ENCODE peak calls at places on chromosome 1, in five cellular contexts. One of them, this sample, is unnamed.

GRCh38 chr1:153447498-153448170 is 12.8 kb downstream of the S100A7 start:
- DNase-seq in astrocyte of the cerebellum: no peak
- DNase-seq in GM23338: no peak
- DNase-seq in left lung: no peak
- DNase-seq in B cell: no peak
- DNase-seq in this sample: no peak

GRCh38 chr1:235834620-235835019 is 32.1 kb downstream of the LYST start:
- DNase-seq in astrocyte of the cerebellum: no peak
- DNase-seq in GM23338: no peak
- DNase-seq in left lung: no peak
- DNase-seq in B cell: no peak
- DNase-seq in this sample: no peak

GRCh38 chr1:162204883-162205132 is 135.3 kb downstream of the NOS1AP start:
- DNase-seq in astrocyte of the cerebellum: no peak
- DNase-seq in GM23338: no peak
- DNase-seq in left lung: no peak
- DNase-seq in B cell: no peak
- DNase-seq in this sample: no peak

GRCh38 chr1:11862890-11863289 is 4.1 kb upstream of the NPPB start:
- DNase-seq in astrocyte of the cerebellum: no peak
- DNase-seq in GM23338: no peak
- DNase-seq in left lung: no peak
- DNase-seq in B cell: no peak
- DNase-seq in this sample: no peak

GRCh38 chr1:36365310-36365895 is 20.3 kb downstream of the STK40 start:
- DNase-seq in astrocyte of the cerebellum: no peak
- DNase-seq in GM23338: no peak
- DNase-seq in left lung: peak; percentile 64
- DNase-seq in B cell: no peak
- DNase-seq in this sample: no peak

GRCh38 chr1:160362168-160362941 is 4.5 kb upstream of the NHLH1 start:
- DNase-seq in astrocyte of the cerebellum: no peak
- DNase-seq in GM23338: peak; percentile 55
- DNase-seq in left lung: no peak
- DNase-seq in B cell: no peak
- DNase-seq in this sample: peak; percentile 56

GRCh38 chr1:52915855-52916220 is 5.7 kb downstream of the ECHDC2 start:
- DNase-seq in astrocyte of the cerebellum: no peak
- DNase-seq in GM23338: no peak
- DNase-seq in left lung: no peak
- DNase-seq in B cell: no peak
- DNase-seq in this sample: no peak

GRCh38 chr1:112393634-112393976 is 2.4 kb upstream of the CTTNBP2NL start:
- DNase-seq in astrocyte of the cerebellum: no peak
- DNase-seq in GM23338: no peak
- DNase-seq in left lung: no peak
- DNase-seq in B cell: no peak
- DNase-seq in this sample: no peak

GRCh38 chr1:97820470-97821188 is 100.2 kb downstream of the DPYD start:
- DNase-seq in astrocyte of the cerebellum: no peak
- DNase-seq in GM23338: peak; percentile 40
- DNase-seq in left lung: no peak
- DNase-seq in B cell: no peak
- DNase-seq in this sample: no peak

GRCh38 chr1:26824735-26825134 is 1.8 kb upstream of the ZDHHC18 start:
- DNase-seq in astrocyte of the cerebellum: no peak
- DNase-seq in GM23338: no peak
- DNase-seq in left lung: no peak
- DNase-seq in B cell: no peak
- DNase-seq in this sample: no peak

GRCh38 chr1:182952677-182953444 is at the start of gene SHCBP1L:
- DNase-seq in astrocyte of the cerebellum: no peak
- DNase-seq in GM23338: peak; percentile 62
- DNase-seq in left lung: no peak
- DNase-seq in B cell: peak; percentile 28
- DNase-seq in this sample: no peak

GRCh38 chr1:200535605-200536004 is 84.9 kb downstream of the KIF14 start:
- DNase-seq in astrocyte of the cerebellum: no peak
- DNase-seq in GM23338: peak; percentile 68
- DNase-seq in left lung: no peak
- DNase-seq in B cell: no peak
- DNase-seq in this sample: no peak

GRCh38 chr1:201724039-201724759 is 104.8 kb upstream of the IPO9 start:
- DNase-seq in astrocyte of the cerebellum: no peak
- DNase-seq in GM23338: no peak
- DNase-seq in left lung: no peak
- DNase-seq in B cell: no peak
- DNase-seq in this sample: no peak

GRCh38 chr1:171743014-171743870 is 1.4 kb upstream of the VAMP4 start:
- DNase-seq in astrocyte of the cerebellum: peak; percentile 41
- DNase-seq in GM23338: no peak
- DNase-seq in left lung: no peak
- DNase-seq in B cell: no peak
- DNase-seq in this sample: no peak

GRCh38 chr1:163137556-163138265 is 65.0 kb downstream of the RGS5 start:
- DNase-seq in astrocyte of the cerebellum: no peak
- DNase-seq in GM23338: no peak
- DNase-seq in left lung: no peak
- DNase-seq in B cell: no peak
- DNase-seq in this sample: no peak

GRCh38 chr1:108691128-108691885 is 803 bp upstream of the PRPF38B start:
- DNase-seq in astrocyte of the cerebellum: no peak
- DNase-seq in GM23338: no peak
- DNase-seq in left lung: no peak
- DNase-seq in B cell: no peak
- DNase-seq in this sample: no peak

GRCh38 chr1:24438423-24438901 is 22.9 kb downstream of the NIPAL3 start:
- DNase-seq in astrocyte of the cerebellum: no peak
- DNase-seq in GM23338: peak; percentile 29
- DNase-seq in left lung: no peak
- DNase-seq in B cell: no peak
- DNase-seq in this sample: no peak

GRCh38 chr1:9338354-9339250 is 45.9 kb downstream of the SPSB1 start:
- DNase-seq in astrocyte of the cerebellum: no peak
- DNase-seq in GM23338: no peak
- DNase-seq in left lung: no peak
- DNase-seq in B cell: no peak
- DNase-seq in this sample: no peak

GRCh38 chr1:53498555-53499142 is 39.5 kb downstream of the DMRTB1 start:
- DNase-seq in astrocyte of the cerebellum: no peak
- DNase-seq in GM23338: no peak
- DNase-seq in left lung: no peak
- DNase-seq in B cell: no peak
- DNase-seq in this sample: no peak

GRCh38 chr1:221714227-221715116 is 27.4 kb downstream of the DUSP10 start:
- DNase-seq in astrocyte of the cerebellum: no peak
- DNase-seq in GM23338: peak; percentile 8
- DNase-seq in left lung: no peak
- DNase-seq in B cell: no peak
- DNase-seq in this sample: no peak

GRCh38 chr1:160078392-160079195 is 2.7 kb upstream of the KCNJ9 start:
- DNase-seq in astrocyte of the cerebellum: no peak
- DNase-seq in GM23338: peak; percentile 75
- DNase-seq in left lung: no peak
- DNase-seq in B cell: peak; percentile 67
- DNase-seq in this sample: no peak

GRCh38 chr1:223212441-223212840 is 69.4 kb upstream of the TLR5 start:
- DNase-seq in astrocyte of the cerebellum: no peak
- DNase-seq in GM23338: no peak
- DNase-seq in left lung: no peak
- DNase-seq in B cell: no peak
- DNase-seq in this sample: no peak

GRCh38 chr1:37479255-37480124 is 5.1 kb downstream of the ZC3H12A start:
- DNase-seq in astrocyte of the cerebellum: no peak
- DNase-seq in GM23338: no peak
- DNase-seq in left lung: peak; percentile 95
- DNase-seq in B cell: peak; percentile 80
- DNase-seq in this sample: no peak

GRCh38 chr1:161427733-161428516 is 60.2 kb upstream of the CFAP126 start:
- DNase-seq in astrocyte of the cerebellum: no peak
- DNase-seq in GM23338: peak; percentile 73
- DNase-seq in left lung: no peak
- DNase-seq in B cell: no peak
- DNase-seq in this sample: peak; percentile 76

GRCh38 chr1:161726631-161727342 is 5.4 kb downstream of the FCRLB start:
- DNase-seq in astrocyte of the cerebellum: no peak
- DNase-seq in GM23338: peak; percentile 90
- DNase-seq in left lung: peak; percentile 88
- DNase-seq in B cell: peak; percentile 73
- DNase-seq in this sample: peak; percentile 91

GRCh38 chr1:47915677-47916353 is 81.4 kb downstream of the TRABD2B start:
- DNase-seq in astrocyte of the cerebellum: no peak
- DNase-seq in GM23338: peak; percentile 51
- DNase-seq in left lung: no peak
- DNase-seq in B cell: no peak
- DNase-seq in this sample: no peak

GRCh38 chr1:201007481-201007880 is 16.0 kb downstream of the KIF21B start:
- DNase-seq in astrocyte of the cerebellum: no peak
- DNase-seq in GM23338: no peak
- DNase-seq in left lung: no peak
- DNase-seq in B cell: no peak
- DNase-seq in this sample: no peak

GRCh38 chr1:75130312-75130677 is 3.9 kb upstream of the LHX8 start:
- DNase-seq in astrocyte of the cerebellum: no peak
- DNase-seq in GM23338: peak; percentile 70
- DNase-seq in left lung: no peak
- DNase-seq in B cell: no peak
- DNase-seq in this sample: peak; percentile 77

GRCh38 chr1:232789660-232790059 is 15.6 kb upstream of the MAP10 start:
- DNase-seq in astrocyte of the cerebellum: no peak
- DNase-seq in GM23338: no peak
- DNase-seq in left lung: no peak
- DNase-seq in B cell: no peak
- DNase-seq in this sample: no peak

GRCh38 chr1:232795497-232796068 is 9.6 kb upstream of the MAP10 start:
- DNase-seq in astrocyte of the cerebellum: no peak
- DNase-seq in GM23338: no peak
- DNase-seq in left lung: no peak
- DNase-seq in B cell: no peak
- DNase-seq in this sample: no peak

GRCh38 chr1:232792949-232793348 is 12.3 kb upstream of the MAP10 start:
- DNase-seq in astrocyte of the cerebellum: no peak
- DNase-seq in GM23338: no peak
- DNase-seq in left lung: no peak
- DNase-seq in B cell: no peak
- DNase-seq in this sample: no peak

GRCh38 chr1:232788235-232788872 is 16.9 kb upstream of the MAP10 start:
- DNase-seq in astrocyte of the cerebellum: no peak
- DNase-seq in GM23338: no peak
- DNase-seq in left lung: no peak
- DNase-seq in B cell: no peak
- DNase-seq in this sample: no peak

GRCh38 chr1:232793944-232794343 is 11.3 kb upstream of the MAP10 start:
- DNase-seq in astrocyte of the cerebellum: peak; percentile 76
- DNase-seq in GM23338: no peak
- DNase-seq in left lung: no peak
- DNase-seq in B cell: no peak
- DNase-seq in this sample: no peak
- TF ChIP-seq CTCF in astrocyte of the cerebellum: no peak
- TF ChIP-seq CTCF in GM23338: no peak
- TF ChIP-seq CTCF in left lung: no peak
- TF ChIP-seq CTCF in B cell: no peak
- TF ChIP-seq CTCF in this sample: peak; percentile 29

GRCh38 chr1:6111991-6112689 is 66.5 kb downstream of the KCNAB2 start:
- DNase-seq in astrocyte of the cerebellum: no peak
- DNase-seq in GM23338: no peak
- DNase-seq in left lung: no peak
- DNase-seq in B cell: no peak
- DNase-seq in this sample: no peak
- TF ChIP-seq CTCF in astrocyte of the cerebellum: no peak
- TF ChIP-seq CTCF in GM23338: no peak
- TF ChIP-seq CTCF in left lung: no peak
- TF ChIP-seq CTCF in B cell: no peak
- TF ChIP-seq CTCF in this sample: no peak

DNA sequence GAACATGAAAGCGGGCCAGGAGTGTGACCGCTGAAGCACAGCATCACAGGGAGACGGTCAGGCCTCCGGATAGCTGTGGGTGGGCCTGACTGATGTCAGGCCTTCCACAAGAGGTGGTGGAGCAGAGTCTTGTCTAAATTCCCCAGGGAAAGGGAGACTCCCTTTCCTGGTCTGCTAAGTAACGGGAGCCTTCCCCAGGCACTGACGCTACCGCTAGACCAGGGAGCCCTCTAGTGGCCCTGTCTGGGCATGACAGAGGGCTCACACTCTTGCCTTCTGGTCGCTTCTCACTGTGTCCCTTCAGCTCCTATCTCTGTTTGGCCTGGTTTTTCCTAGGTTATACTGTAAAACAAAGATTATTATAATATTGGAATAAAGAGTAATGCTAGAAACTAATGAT is 36.5 kb downstream of the ZNF695 start:
- DNase-seq in astrocyte of the cerebellum: no peak
- DNase-seq in GM23338: peak; percentile 74
- DNase-seq in left lung: peak; percentile 55
- DNase-seq in B cell: no peak
- DNase-seq in this sample: no peak
- TF ChIP-seq CTCF in astrocyte of the cerebellum: peak; percentile 43
- TF ChIP-seq CTCF in GM23338: peak; percentile 68
- TF ChIP-seq CTCF in left lung: peak; percentile 85
- TF ChIP-seq CTCF in B cell: peak; percentile 76
- TF ChIP-seq CTCF in this sample: peak; percentile 59

GRCh38 chr1:39205102-39205780 is 746 bp downstream of the MACF1 start:
- DNase-seq in astrocyte of the cerebellum: no peak
- DNase-seq in GM23338: no peak
- DNase-seq in left lung: peak; percentile 64
- DNase-seq in B cell: no peak
- DNase-seq in this sample: no peak

GRCh38 chr1:39199593-39199992 is 4.9 kb upstream of the MACF1 start:
- DNase-seq in astrocyte of the cerebellum: no peak
- DNase-seq in GM23338: no peak
- DNase-seq in left lung: no peak
- DNase-seq in B cell: no peak
- DNase-seq in this sample: no peak

GRCh38 chr1:39205781-39206464 is 1.4 kb downstream of the MACF1 start:
- DNase-seq in astrocyte of the cerebellum: no peak
- DNase-seq in GM23338: no peak
- DNase-seq in left lung: no peak
- DNase-seq in B cell: no peak
- DNase-seq in this sample: no peak

DNA sequence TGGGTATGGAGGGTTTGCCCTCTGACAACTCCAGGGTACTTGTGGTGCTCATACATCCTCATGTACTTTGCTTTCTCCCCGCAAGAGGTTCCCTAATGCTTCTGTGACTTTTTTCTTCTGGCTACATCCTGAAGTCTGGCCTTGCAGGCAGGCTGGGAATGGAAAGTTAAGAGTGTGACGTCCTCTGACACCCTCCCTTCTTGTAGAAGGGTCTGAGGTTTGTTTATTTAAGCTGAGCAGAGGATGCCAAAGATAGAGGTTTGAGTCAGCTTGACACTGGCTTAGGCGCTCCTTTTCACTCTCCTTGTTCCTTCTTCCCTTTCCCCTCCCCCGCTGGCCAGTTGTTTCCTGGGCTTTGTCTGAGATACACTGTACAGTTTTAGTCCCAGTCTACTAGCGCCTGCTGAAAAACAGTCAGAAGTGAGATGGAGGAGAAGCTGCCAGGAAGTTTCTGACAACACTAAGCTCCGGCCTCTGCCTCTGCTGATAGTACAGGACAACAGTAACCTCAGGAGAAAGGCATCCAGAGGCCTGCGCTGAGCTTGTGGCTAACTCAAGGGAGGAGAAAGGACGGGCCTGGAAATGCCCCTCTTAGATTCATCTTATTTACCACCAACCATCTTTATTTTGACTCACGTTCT is at the start of gene MACF1:
- DNase-seq in astrocyte of the cerebellum: peak; percentile 85
- DNase-seq in GM23338: peak; percentile 56
- DNase-seq in left lung: peak; percentile 71
- DNase-seq in B cell: no peak
- DNase-seq in this sample: no peak
- TF ChIP-seq CTCF in astrocyte of the cerebellum: peak; percentile 54
- TF ChIP-seq CTCF in GM23338: no peak
- TF ChIP-seq CTCF in left lung: no peak
- TF ChIP-seq CTCF in B cell: no peak
- TF ChIP-seq CTCF in this sample: peak; percentile 56

This sample was measured in osteocyte.